ENCODE peak calls at places on chromosomes 12 and 14, in seven cellular contexts. Y is neural crest cell; I is EL; K is hypothalamus; V is stimulated activated CD4-positive, alpha-beta T cell treated with anti-CD3 and anti-CD28 coated beads, Interleukin-2, amount 100 ng/mL, for 24 hours; U is G401; T is kidney tubule cell. Z is an unnamed sample.

GRCh38 chr12:80226576-80226975 is 127.2 kb downstream of the OTOGL start:
- DNase-seq in Y (no peak), I (peak; percentile 57), K (no peak), V (no peak), U (no peak), T (peak; percentile 70), Z (no peak)

GRCh38 chr12:82745807-82746206 is 59.1 kb downstream of the TMTC2 start:
- DNase-seq in Y (no peak), I (no peak), K (no peak), V (no peak), U (no peak), T (no peak), Z (no peak)

GRCh38 chr12:95411466-95411865 is 62.5 kb upstream of the METAP2 start:
- DNase-seq in Y (no peak), I (no peak), K (no peak), V (no peak), U (no peak), T (no peak), Z (no peak)

GRCh38 chr12:32895688-32896437 is 714 bp downstream of the PKP2 start:
- DNase-seq in Y (no peak), I (no peak), K (no peak), V (no peak), U (no peak), T (peak; percentile 40), Z (peak; percentile 47)

GRCh38 chr12:67819902-67820301 is 169.3 kb upstream of the IFNG-AS1 start:
- DNase-seq in Y (no peak), I (no peak), K (no peak), V (no peak), U (no peak), T (peak; percentile 55), Z (no peak)

GRCh38 chr14:99164712-99165111 is 107.3 kb downstream of the BCL11B start:
- DNase-seq in Y (no peak), I (no peak), K (no peak), V (no peak), U (no peak), T (no peak), Z (peak; percentile 16)

GRCh38 chr12:90257927-90258624 is 549.4 kb upstream of the ATP2B1 start:
- DNase-seq in Y (no peak), I (no peak), K (no peak), V (no peak), U (no peak), T (no peak), Z (no peak)

GRCh38 chr14:24978862-24979724 is 70.9 kb downstream of the STXBP6 start:
- DNase-seq in Y (no peak), I (peak; percentile 24), K (no peak), V (no peak), U (no peak), T (peak; percentile 89), Z (no peak)

GRCh38 chr14:100416921-100417451 is 93.8 kb downstream of the SLC25A47 start:
- DNase-seq in Y (no peak), I (peak; percentile 91), K (no peak), V (no peak), U (peak; percentile 96), T (peak; percentile 88), Z (no peak)

GRCh38 chr14:105700622-105701288 is 174.4 kb downstream of the TMEM121 start:
- DNase-seq in Y (no peak), I (no peak), K (no peak), V (peak; percentile 5), U (no peak), T (no peak), Z (no peak)

GRCh38 chr12:57046947-57047890 is 2.7 kb downstream of the MYO1A start:
- DNase-seq in Y (no peak), I (no peak), K (no peak), V (peak; percentile 49), U (no peak), T (no peak), Z (no peak)